ENCODE peak calls at places on chromosomes 5 and 9, in ten cellular contexts. K is HCT116, U is uterus, L is body of pancreas, S is tibial nerve, G is prostate gland, D is breast epithelium, Q is heart left ventricle, A is gastrocnemius medialis, H is IMR-90. M is an unnamed sample. For H3K4me1, the result is how much of the 10 kb centered on the place peaks cover.

GRCh38 chr5:76345582-76345981 is 57.5 kb upstream of the IQGAP2 start:
- DNase-seq in K (no peak), U (no peak), L (no peak), S (no peak), G (no peak), D (no peak), Q (no peak), A (no peak), H (no peak), M (no peak)

GRCh38 chr9:104748359-104749031 is 1.0 kb downstream of the NIPSNAP3A start:
- DNase-seq in K (no peak), U (no peak), L (peak), S (no peak), G (no peak), D (no peak), Q (no peak), A (no peak), H (peak), M (no peak)

GRCh38 chr5:147805030-147805454 is 22.5 kb upstream of the JAKMIP2 start:
- DNase-seq in K (no peak), U (no peak), L (no peak), S (no peak), G (no peak), D (no peak), Q (no peak), A (no peak), H (no peak), M (peak)

GRCh38 chr9:17807670-17808282 is 228.9 kb downstream of the SH3GL2 start:
- DNase-seq in K (no peak), U (no peak), L (peak), S (no peak), G (no peak), D (no peak), Q (no peak), A (no peak), H (no peak), M (peak)

GRCh38 chr5:10645671-10646070 is 81.8 kb downstream of the ANKRD33B start:
- DNase-seq in K (no peak), U (no peak), L (no peak), S (no peak), G (no peak), D (no peak), Q (no peak), A (no peak), H (no peak), M (no peak)

GRCh38 chr5:133990396-133990795 is 14.4 kb downstream of the VDAC1 start:
- DNase-seq in K (no peak), U (no peak), L (no peak), S (no peak), G (no peak), D (no peak), Q (no peak), A (no peak), H (no peak), M (no peak)

GRCh38 chr5:65157906-65158603 is 323.7 kb downstream of the ADAMTS6 start:
- DNase-seq in K (peak), U (no peak), L (no peak), S (no peak), G (no peak), D (no peak), Q (no peak), A (no peak), H (no peak), M (peak)

GRCh38 chr9:116174347-116174746 is 20.8 kb downstream of the PAPPA start:
- DNase-seq in K (no peak), U (no peak), L (no peak), S (no peak), G (no peak), D (no peak), Q (no peak), A (no peak), H (peak), M (no peak)

GRCh38 chr5:112228672-112229071 is 190.4 kb downstream of the EPB41L4A start:
- DNase-seq in K (peak), U (peak), L (peak), S (peak), G (peak), D (peak), Q (peak), A (no peak), H (peak), M (peak)

GRCh38 chr9:122382901-122383850 is 12.4 kb downstream of the PTGS1 start:
- DNase-seq in K (no peak), U (no peak), L (no peak), S (no peak), G (no peak), D (no peak), Q (no peak), A (no peak), H (peak), M (no peak)

GRCh38 chr5:28374492-28374934 is 1336.1 kb upstream of the CDH9 start:
- DNase-seq in K (no peak), U (no peak), L (no peak), S (no peak), G (no peak), D (no peak), Q (no peak), A (no peak), H (no peak), M (no peak)

GRCh38 chr9:131539223-131539923 is 6.0 kb upstream of the PRRT1B start:
- DNase-seq in K (no peak), U (no peak), L (no peak), S (no peak), G (no peak), D (no peak), Q (no peak), A (no peak), H (no peak), M (no peak)

GRCh38 chr9:98016137-98016680 is 33.1 kb downstream of the ANP32B start:
- DNase-seq in K (no peak), U (no peak), L (no peak), S (no peak), G (no peak), D (no peak), Q (no peak), A (no peak), H (no peak), M (no peak)

GRCh38 chr5:178869577-178869976 is 9.8 kb downstream of the ZNF354B start:
- DNase-seq in K (no peak), U (no peak), L (no peak), S (no peak), G (no peak), D (no peak), Q (no peak), A (no peak), H (no peak), M (no peak)

GRCh38 chr9:82601272-82601835 is 461.6 kb downstream of the RASEF start:
- DNase-seq in K (no peak), U (no peak), L (no peak), S (no peak), G (no peak), D (no peak), Q (no peak), A (no peak), H (peak), M (no peak)

GRCh38 chr5:83721878-83722779 is 1.5 kb upstream of the HAPLN1 start:
- DNase-seq in K (peak), U (peak), L (peak), S (peak), G (peak), D (no peak), Q (peak), A (no peak), H (peak), M (peak)

GRCh38 chr5:96199713-96200183 is 233.3 kb downstream of the PCSK1 start:
- DNase-seq in K (no peak), U (no peak), L (peak), S (no peak), G (no peak), D (no peak), Q (no peak), A (no peak), H (no peak), M (no peak)

GRCh38 chr5:72106922-72107873 is at the start of gene MAP1B:
- DNase-seq in K (no peak), U (peak), L (peak), S (peak), G (peak), D (no peak), Q (peak), A (peak), H (peak), M (no peak)

GRCh38 chr5:73974871-73975351 is 348.9 kb downstream of the ARHGEF28 start:
- DNase-seq in K (no peak), U (no peak), L (peak), S (no peak), G (no peak), D (no peak), Q (no peak), A (no peak), H (no peak), M (no peak)

GRCh38 chr5:139246394-139246793 is 47.1 kb upstream of the MATR3 start:
- DNase-seq in K (no peak), U (no peak), L (no peak), S (no peak), G (no peak), D (no peak), Q (no peak), A (no peak), H (peak), M (no peak)

GRCh38 chr5:37738865-37739488 is 100.9 kb downstream of the GDNF start:
- DNase-seq in K (no peak), U (no peak), L (no peak), S (no peak), G (no peak), D (no peak), Q (no peak), A (no peak), H (no peak), M (no peak)

GRCh38 chr5:189486-189885 is 1.8 kb upstream of the LRRC14B start:
- DNase-seq in K (no peak), U (no peak), L (no peak), S (no peak), G (no peak), D (no peak), Q (no peak), A (no peak), H (no peak), M (no peak)

GRCh38 chr5:108728566-108729305 is 19.0 kb upstream of the FER start:
- DNase-seq in K (no peak), U (no peak), L (peak), S (no peak), G (no peak), D (peak), Q (no peak), A (no peak), H (no peak), M (no peak)

GRCh38 chr5:270340-270739 is 1.1 kb upstream of the PDCD6 start:
- DNase-seq in K (no peak), U (no peak), L (no peak), S (no peak), G (no peak), D (no peak), Q (no peak), A (no peak), H (no peak), M (no peak)

GRCh38 chr9:93365427-93366118 is 85.9 kb upstream of the FAM120A start:
- DNase-seq in K (no peak), U (no peak), L (no peak), S (no peak), G (no peak), D (no peak), Q (no peak), A (no peak), H (no peak), M (no peak)

GRCh38 chr9:111678293-111678692 is 16.9 kb downstream of the GNG10 start:
- DNase-seq in K (no peak), U (no peak), L (no peak), S (no peak), G (no peak), D (no peak), Q (no peak), A (no peak), H (no peak), M (no peak)

GRCh38 chr5:119355244-119355635 is 579 bp upstream of the TNFAIP8 start:
- DNase-seq in K (no peak), U (no peak), L (no peak), S (no peak), G (no peak), D (no peak), Q (no peak), A (no peak), H (no peak), M (no peak)

GRCh38 chr9:87199819-87200218 is 252.5 kb upstream of the GAS1 start:
- DNase-seq in K (no peak), U (no peak), L (no peak), S (no peak), G (no peak), D (no peak), Q (no peak), A (no peak), H (no peak), M (no peak)

GRCh38 chr9:114484854-114485443 is 20.3 kb downstream of the WHRN start:
- DNase-seq in K (peak), U (no peak), L (no peak), S (no peak), G (no peak), D (no peak), Q (no peak), A (no peak), H (peak), M (no peak)

GRCh38 chr9:130354806-130355205 is 89.2 kb downstream of the HMCN2 start:
- DNase-seq in K (no peak), U (no peak), L (no peak), S (no peak), G (no peak), D (no peak), Q (no peak), A (no peak), H (no peak), M (no peak)

GRCh38 chr5:76757049-76757448 is 41.1 kb downstream of the F2R start:
- DNase-seq in K (no peak), U (no peak), L (no peak), S (no peak), G (no peak), D (no peak), Q (no peak), A (no peak), H (no peak), M (no peak)

GRCh38 chr9:99832558-99832864 is 10.8 kb downstream of the NR4A3 start:
- DNase-seq in K (no peak), U (no peak), L (no peak), S (no peak), G (no peak), D (no peak), Q (no peak), A (no peak), H (no peak), M (no peak)

DNA sequence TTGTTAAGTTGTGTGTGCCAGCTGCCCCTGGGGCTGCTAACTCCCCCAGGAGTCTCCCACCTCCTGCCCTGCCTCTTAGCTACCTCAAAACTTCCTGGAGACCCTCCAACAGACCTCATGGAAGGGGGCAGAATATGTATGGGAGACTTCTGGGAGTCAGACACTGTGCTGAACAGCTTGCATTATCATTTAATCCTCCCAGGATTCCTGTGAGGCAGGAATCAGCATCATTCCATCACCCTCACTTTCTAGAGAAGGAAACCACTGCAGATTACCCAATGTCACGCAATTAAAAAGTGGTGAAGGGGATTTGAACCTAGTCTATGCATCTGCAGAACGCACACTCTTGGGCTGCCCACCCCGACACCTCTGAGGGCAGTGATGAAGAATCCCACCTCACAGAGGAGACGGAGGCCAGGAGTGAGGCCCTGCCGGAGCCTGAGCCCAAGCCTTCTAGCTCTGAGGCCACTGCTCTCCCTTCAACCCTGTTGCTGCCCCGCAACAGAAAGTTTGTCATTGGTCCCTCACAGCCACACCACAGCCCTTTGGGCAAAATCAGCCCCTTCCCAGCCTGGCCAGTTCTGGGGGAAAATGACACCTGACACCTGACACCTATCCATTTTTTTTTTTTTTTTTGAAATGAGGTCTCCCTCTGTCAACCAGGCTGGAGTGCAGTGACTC is 30.3 kb upstream of the IL17B start:
- DNase-seq in K (no peak), U (peak), L (no peak), S (no peak), G (no peak), D (no peak), Q (no peak), A (no peak), H (no peak), M (no peak)
- H3K4me3 ChIP-seq in K (no peak), U (peak), L (no peak), S (no peak), G (peak), D (peak), Q (peak), A (peak), H (peak), M (peak)

DNA sequence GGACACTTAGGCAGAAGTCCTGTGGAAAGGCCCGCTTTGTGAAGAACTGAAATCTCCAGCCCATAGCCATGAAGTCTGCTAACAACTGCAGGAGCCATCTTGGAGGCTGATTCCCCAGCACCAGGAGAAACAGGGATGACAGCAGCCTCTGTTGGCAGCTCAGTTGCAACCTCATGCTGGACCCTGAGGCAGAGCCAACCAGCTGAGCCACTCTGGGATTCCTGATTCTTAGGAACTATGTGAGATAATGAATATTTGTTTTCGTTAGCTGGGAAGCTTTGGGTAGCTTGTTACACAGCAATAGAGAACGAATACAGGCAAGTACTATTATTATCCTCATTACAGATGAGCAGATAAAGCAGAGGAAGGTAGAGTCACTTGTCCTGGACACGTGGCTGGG is 210.5 kb upstream of the ANKH start:
- DNase-seq in K (no peak), U (no peak), L (no peak), S (no peak), G (no peak), D (no peak), Q (no peak), A (no peak), H (no peak), M (no peak)
- H3K4me1 ChIP-seq in K (under half), U (under half), L (under half), S (under half), G (under half), D (under half), Q (under half), A (under half), H (under half), M (under half)

GRCh38 chr5:158525663-158526062 is 574.1 kb downstream of the EBF1 start:
- DNase-seq in K (no peak), U (no peak), L (no peak), S (peak), G (no peak), D (no peak), Q (no peak), A (no peak), H (no peak), M (no peak)
- TF ChIP-seq POLR2A in K (no peak), U (no peak), L (no peak), S (no peak), G (no peak), D (no peak), Q (no peak), A (no peak), H (no peak), M (no peak)

GRCh38 chr9:107284636-107285035 is 1.6 kb downstream of the RAD23B start:
- DNase-seq in K (no peak), U (no peak), L (no peak), S (no peak), G (no peak), D (no peak), Q (no peak), A (no peak), H (no peak), M (no peak)

GRCh38 chr9:107285292-107285691 is 2.2 kb downstream of the RAD23B start:
- DNase-seq in K (no peak), U (no peak), L (no peak), S (no peak), G (no peak), D (no peak), Q (no peak), A (no peak), H (no peak), M (no peak)

GRCh38 chr9:107283621-107284616 is 840 bp downstream of the RAD23B start:
- DNase-seq in K (peak), U (peak), L (peak), S (peak), G (peak), D (peak), Q (peak), A (peak), H (peak), M (peak)

GRCh38 chr9:107288701-107289100 is 5.6 kb downstream of the RAD23B start:
- DNase-seq in K (no peak), U (no peak), L (no peak), S (no peak), G (no peak), D (no peak), Q (no peak), A (no peak), H (no peak), M (no peak)

GRCh38 chr9:107286057-107286456 is 3.0 kb downstream of the RAD23B start:
- DNase-seq in K (no peak), U (no peak), L (peak), S (no peak), G (peak), D (no peak), Q (no peak), A (no peak), H (peak), M (no peak)
- H3K4me3 ChIP-seq in K (peak), U (peak), L (no peak), S (peak), G (peak), D (peak), Q (no peak), A (peak), H (peak), M (no peak)

M was measured in transverse colon.